ENCODE peak calls at places on chromosomes 12 and 14, in eight cellular contexts. B is GM20000, L is pulmonary artery endothelial cell, U is MM.1S, G is ecto neural progenitor cell, M is KBM-7, C is dermis blood vessel endothelial cell, Q is NCI-H1417 treated with DMSO at 0.1 percent for 48 hours. Z is an unnamed sample.

GRCh38 chr14:32998433-32998832 is 59.8 kb downstream of the NPAS3 start:
- DNase-seq in U (no peak), Q (no peak), B (no peak), C (peak), L (no peak), M (peak), G (no peak), Z (peak)

GRCh38 chr12:75933136-75933535 is 98.4 kb downstream of the PHLDA1 start:
- DNase-seq in C (peak), G (no peak), U (no peak), B (no peak), M (no peak), Q (no peak), L (no peak), Z (no peak)

GRCh38 chr14:75753696-75754095 is 92.7 kb downstream of the TTLL5 start:
- DNase-seq in G (no peak), Q (no peak), L (no peak), M (no peak), B (no peak), U (no peak), C (no peak), Z (no peak)

GRCh38 chr12:33588725-33589405 is 149.2 kb upstream of the SYT10 start:
- DNase-seq in C (no peak), M (no peak), Q (no peak), B (no peak), U (no peak), L (no peak), G (no peak), Z (no peak)

GRCh38 chr14:65332141-65332871 is 80.2 kb upstream of the FUT8 start:
- DNase-seq in U (no peak), M (no peak), Q (no peak), B (no peak), G (no peak), C (peak), L (no peak), Z (peak)

GRCh38 chr14:74952697-74953484 is 2.5 kb downstream of the PGF start:
- DNase-seq in C (no peak), Q (no peak), B (no peak), G (no peak), L (no peak), U (no peak), M (peak), Z (no peak)

GRCh38 chr14:96754162-96754844 is 42.9 kb upstream of the VRK1 start:
- DNase-seq in Q (no peak), G (no peak), U (no peak), B (no peak), M (no peak), L (no peak), C (no peak), Z (no peak)

GRCh38 chr12:124764451-124764850 is 99.2 kb downstream of the SCARB1 start:
- DNase-seq in B (no peak), G (no peak), U (peak), M (peak), L (peak), Q (no peak), C (peak), Z (no peak)

GRCh38 chr12:44851586-44851985 is 24.5 kb downstream of the NELL2 start:
- DNase-seq in L (no peak), Q (no peak), U (no peak), B (no peak), M (no peak), G (no peak), C (no peak), Z (no peak)

GRCh38 chr12:92552412-92553108 is 150.2 kb upstream of the PLEKHG7 start:
- DNase-seq in U (no peak), L (no peak), B (no peak), G (no peak), M (no peak), Q (no peak), C (peak), Z (no peak)

GRCh38 chr12:108240027-108240785 is 98.9 kb downstream of the CMKLR1 start:
- DNase-seq in Q (no peak), L (no peak), B (no peak), U (no peak), G (peak), C (no peak), M (no peak), Z (no peak)

GRCh38 chr12:8970432-8970831 is 18.9 kb upstream of the KLRG1 start:
- DNase-seq in C (no peak), M (no peak), L (no peak), G (no peak), B (no peak), U (no peak), Q (no peak), Z (no peak)

GRCh38 chr12:49296836-49297694 is 2.1 kb downstream of the PRPH start:
- DNase-seq in U (peak), M (peak), B (peak), G (peak), Q (no peak), C (no peak), L (no peak), Z (no peak)

GRCh38 chr14:94054936-94055335 is 26.1 kb downstream of the DDX24 start:
- DNase-seq in M (no peak), B (no peak), L (no peak), U (no peak), G (peak), C (no peak), Q (no peak), Z (no peak)

Z was measured in dermis microvascular lymphatic vessel endothelial cell.